ENCODE peak calls at places on chromosomes 1 and 21, in four cellular contexts. L, P, G and D are unnamed samples. For H3K4me1, the result is how much of the 10 kb centered on the place peaks cover.

GRCh38 chr1:203926025-203926540 is 64.7 kb downstream of the SNRPE start:
- DNase-seq in L (no peak), P (no peak), G (no peak), D (no peak)

GRCh38 chr1:3658231-3658615 is 5.9 kb downstream of the TP73 start:
- DNase-seq in L (no peak), G (no peak), P (no peak), D (no peak)

GRCh38 chr1:213858581-213858980 is 129.2 kb upstream of the PROX1 start:
- DNase-seq in G (peak), P (no peak), L (no peak), D (no peak)

GRCh38 chr1:180912211-180912800 is 391 bp upstream of the KIAA1614 start:
- DNase-seq in L (no peak), P (no peak), G (no peak), D (no peak)

GRCh38 chr1:100400332-100400933 is 48.1 kb downstream of the CDC14A start:
- DNase-seq in P (no peak), G (peak), L (no peak), D (no peak)

GRCh38 chr1:183932412-183932811 is 105.1 kb downstream of the COLGALT2 start:
- DNase-seq in P (no peak), G (no peak), L (no peak), D (no peak)

GRCh38 chr1:5926686-5927435 is 65.4 kb downstream of the NPHP4 start:
- DNase-seq in L (no peak), G (no peak), P (no peak), D (no peak)

GRCh38 chr21:39193380-39193779 is 10.1 kb upstream of the PSMG1 start:
- DNase-seq in G (no peak), P (no peak), L (no peak), D (no peak)

GRCh38 chr21:17775431-17776126 is 43.6 kb downstream of the C21orf91 start:
- DNase-seq in G (peak), L (no peak), P (no peak), D (no peak)

GRCh38 chr1:82392513-82392912 is 591.8 kb downstream of the ADGRL2 start:
- DNase-seq in L (no peak), G (no peak), P (no peak), D (no peak)

GRCh38 chr1:201505505-201505893 is 1.4 kb downstream of the CSRP1 start:
- DNase-seq in G (no peak), L (no peak), P (no peak), D (no peak)

DNA sequence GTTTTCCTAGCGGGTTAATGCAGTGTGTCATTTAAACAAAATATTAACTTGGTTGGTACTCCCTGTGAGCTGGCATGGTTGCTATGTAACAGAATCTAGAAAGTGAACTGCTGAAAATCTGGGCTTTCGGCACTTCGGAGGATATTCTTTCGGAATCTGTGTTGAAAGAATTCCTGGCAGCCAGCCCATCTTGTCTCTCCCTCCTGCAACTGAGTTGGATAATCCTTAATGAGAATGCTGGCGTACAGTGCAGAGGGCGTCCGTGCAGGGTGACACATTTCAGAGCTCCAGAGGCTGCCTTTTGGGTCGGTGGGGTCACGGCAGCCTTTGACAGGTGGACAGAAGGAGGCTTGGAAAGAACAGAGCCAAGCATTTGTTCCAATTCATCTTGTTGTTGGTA is 3.6 kb downstream of the KAZN start:
- DNase-seq in L (no peak), P (no peak), G (no peak), D (no peak)
- TF ChIP-seq TCF7L2 in L (no peak), P (no peak), G (no peak), D (no peak)

DNA sequence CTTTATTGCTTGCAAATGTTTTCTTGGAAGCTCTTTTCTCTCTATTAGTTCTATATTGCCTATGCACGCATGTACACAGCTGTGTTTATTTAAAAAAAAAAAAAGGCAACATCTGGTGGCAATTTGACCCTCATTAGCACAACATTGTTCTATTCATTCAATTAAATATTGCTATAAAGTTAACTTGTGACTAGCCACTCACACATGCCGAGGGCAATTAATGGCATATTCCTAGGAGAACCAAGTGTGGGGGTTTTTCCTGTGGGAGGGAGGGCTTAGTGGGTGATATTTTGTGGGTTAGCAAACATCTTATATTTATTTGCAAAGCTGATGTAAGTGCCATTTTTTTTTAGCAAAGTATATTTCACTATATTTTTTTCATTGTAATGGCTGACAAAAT is 77.2 kb upstream of the L1TD1 start:
- DNase-seq in L (no peak), G (no peak), P (no peak), D (no peak)
- H3K4me1 ChIP-seq in L (under half), G (under half), P (under half), D (under half)

GRCh38 chr1:109618614-109619404 is 607 bp downstream of the GNAT2 start:
- DNase-seq in G (peak), L (no peak), P (no peak), D (no peak)
- H3K4me3 ChIP-seq in G (peak), L (peak), P (peak), D (peak)

DNA sequence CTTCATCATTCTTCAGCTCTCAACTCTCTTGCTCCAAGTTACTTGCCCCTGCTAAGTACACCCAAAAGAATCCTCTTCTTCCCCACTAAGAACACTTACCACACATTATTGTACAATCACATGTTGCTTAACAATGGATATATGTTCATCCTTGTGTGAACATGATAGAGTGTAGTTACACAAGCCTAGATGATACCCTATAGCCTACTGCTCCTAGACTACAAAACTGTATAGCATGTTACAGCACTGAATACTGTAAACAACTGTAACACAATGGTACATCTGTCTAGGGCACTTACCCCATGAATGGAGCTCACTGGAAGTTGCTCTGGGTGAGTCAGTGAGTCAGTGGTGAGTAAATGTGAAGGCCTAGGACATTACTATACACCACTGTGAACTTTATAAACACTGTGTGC is 77.4 kb downstream of the RERE start:
- DNase-seq in L (no peak), P (no peak), G (peak), D (no peak)
- TF ChIP-seq TCF7L2 in L (no peak), P (no peak), G (no peak), D (no peak)

DNA sequence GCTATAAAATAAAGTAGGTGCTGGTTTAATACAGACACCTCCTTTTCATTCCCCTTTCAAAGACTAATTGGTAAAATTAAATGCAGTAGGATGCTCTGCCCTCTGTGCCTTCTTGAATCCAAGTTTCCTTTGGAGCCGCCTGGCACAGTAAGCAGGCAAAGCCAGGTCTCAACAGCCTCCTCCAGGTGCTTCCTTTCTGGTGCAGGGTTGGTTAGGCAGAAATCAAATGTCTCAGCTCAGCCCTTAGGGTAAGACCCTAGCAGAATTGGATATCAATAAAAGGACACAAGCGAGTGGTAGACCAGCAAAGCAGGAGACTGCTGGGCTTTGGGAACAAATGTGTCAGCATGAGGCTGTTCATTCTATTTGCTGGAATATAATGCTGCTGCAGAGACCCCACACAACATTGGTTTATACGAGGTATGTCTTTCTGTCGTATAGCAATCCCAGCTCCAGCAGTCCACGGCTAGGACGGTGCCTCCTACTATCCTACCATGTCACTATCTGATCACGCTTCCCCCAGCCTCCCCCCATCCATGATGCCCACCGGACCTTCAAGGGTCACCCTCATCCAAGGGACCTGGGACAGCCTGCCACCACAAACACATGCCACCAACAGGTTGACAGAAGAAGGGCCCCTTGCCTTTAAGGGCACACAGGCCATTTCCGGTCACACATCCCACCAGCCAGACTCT is 58.4 kb downstream of the CAPN2 start:
- DNase-seq in P (no peak), L (no peak), G (no peak), D (no peak)
- H3K4me1 ChIP-seq in P (under half), L (under half), G (under half), D (under half)

GRCh38 chr1:156675715-156676311 is 1.4 kb downstream of the NES start:
- DNase-seq in G (no peak), L (no peak), P (no peak), D (no peak)
- H3K4me3 ChIP-seq in G (peak), L (no peak), P (no peak), D (peak)

GRCh38 chr1:228097333-228098081 is 5.6 kb downstream of the C1orf35 start:
- DNase-seq in G (no peak), L (no peak), P (peak), D (no peak)

GRCh38 chr1:228096416-228097332 is 6.5 kb downstream of the C1orf35 start:
- DNase-seq in G (no peak), P (no peak), L (no peak), D (no peak)

GRCh38 chr1:228094432-228095016 is 8.6 kb downstream of the C1orf35 start:
- DNase-seq in L (no peak), P (no peak), G (no peak), D (no peak)

GRCh38 chr1:228095161-228095560 is 8.0 kb downstream of the C1orf35 start:
- DNase-seq in P (no peak), L (no peak), G (no peak), D (no peak)

DNA sequence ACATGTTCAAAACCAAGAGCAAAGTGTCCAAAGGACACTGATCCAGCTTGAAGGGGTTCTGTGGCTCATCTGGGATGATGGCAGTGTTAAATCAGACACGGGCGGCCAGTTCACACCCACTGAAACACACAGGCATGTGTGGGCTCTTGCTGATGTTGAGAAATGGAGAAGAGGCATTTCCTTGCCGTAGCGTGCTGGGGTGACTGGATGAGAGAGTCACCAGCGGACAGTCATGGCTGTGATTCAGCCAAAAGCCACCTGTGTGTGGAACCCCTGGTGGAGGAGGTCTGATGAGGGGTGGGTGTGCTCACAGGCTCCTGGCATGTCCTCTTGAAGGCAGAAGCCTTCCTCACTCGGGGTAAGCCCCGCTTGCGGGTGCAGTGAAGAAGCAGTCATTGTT is 7.2 kb downstream of the C1orf35 start:
- DNase-seq in G (no peak), L (no peak), P (no peak), D (no peak)
- TF ChIP-seq TCF7L2 in G (no peak), L (no peak), P (no peak), D (no peak)

GRCh38 chr1:198563578-198563977 is 23.1 kb upstream of the ATP6V1G3 start:
- DNase-seq in L (no peak), P (no peak), G (no peak), D (no peak)
- H3K4me1 ChIP-seq in L (under half), P (under half), G (under half), D (under half)

DNA sequence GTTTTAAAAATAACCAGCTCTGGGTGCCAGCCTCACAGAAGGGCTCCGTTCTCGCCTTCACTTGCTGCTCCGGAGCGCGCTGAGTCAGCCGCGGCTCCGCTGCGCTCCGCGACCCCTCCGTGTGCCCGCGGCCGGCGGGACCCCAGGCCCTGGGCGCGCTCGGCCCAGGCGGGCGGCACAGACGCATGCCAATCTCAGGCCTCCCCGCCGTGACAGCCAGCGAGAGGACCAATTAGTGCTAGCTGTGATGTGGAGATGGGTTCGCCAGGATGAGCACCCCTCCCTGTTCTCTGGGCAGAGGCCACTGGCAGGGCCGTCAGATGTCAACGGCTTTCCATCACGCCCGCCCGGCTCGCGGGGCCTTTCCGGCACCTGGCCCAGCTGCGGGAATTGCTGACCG is 293.8 kb downstream of the SPATA17 start:
- DNase-seq in G (no peak), L (no peak), P (no peak), D (no peak)
- H3K4me3 ChIP-seq in G (no peak), L (no peak), P (no peak), D (no peak)